ENCODE peak calls at places on chromosomes 11 and 22, in five cellular contexts. Y is mesendoderm, E is H1, Z is IMR-90, N is mesenchymal stem cell. A is an unnamed sample.

GRCh38 chr22:27682438-27682837 is 119.1 kb downstream of the MN1 start:
- DNase-seq in Y (no peak), Z (no peak), E (no peak), N (no peak), A (no peak)

GRCh38 chr22:46848227-46848626 is 85.8 kb downstream of the TBC1D22A start:
- DNase-seq in E (no peak), Z (peak), Y (no peak), N (no peak), A (peak)

GRCh38 chr22:17627961-17628303 is 617 bp downstream of the ATP6V1E1 start:
- DNase-seq in N (peak), Y (peak), Z (no peak), E (no peak), A (peak)

GRCh38 chr22:49749227-49749626 is 78.4 kb downstream of the BRD1 start:
- DNase-seq in Y (no peak), E (no peak), Z (no peak), N (no peak), A (no peak)

GRCh38 chr11:19722702-19723101 is 10.1 kb downstream of the NAV2 start:
- DNase-seq in Y (no peak), N (no peak), Z (peak), E (no peak), A (no peak)

GRCh38 chr11:75966546-75967287 is 151.7 kb downstream of the UVRAG start:
- DNase-seq in Z (peak), E (no peak), Y (peak), N (peak), A (no peak)

GRCh38 chr11:67056640-67057409 is at the start of gene RHOD:
- DNase-seq in Y (peak), N (no peak), Z (no peak), E (no peak), A (peak)

GRCh38 chr11:46321757-46322156 is 25.5 kb upstream of the DGKZ start:
- DNase-seq in N (no peak), Y (no peak), E (no peak), Z (no peak), A (peak)

GRCh38 chr11:35040221-35040942 is 98.6 kb upstream of the CD44 start:
- DNase-seq in Z (peak), Y (no peak), E (no peak), N (peak), A (peak)

GRCh38 chr22:37331034-37331428 is 48.7 kb downstream of the CYTH4 start:
- DNase-seq in E (no peak), N (peak), Y (no peak), Z (peak), A (no peak)

GRCh38 chr22:37331811-37332536 is 49.7 kb downstream of the CYTH4 start:
- DNase-seq in Z (peak), Y (no peak), N (no peak), E (no peak), A (no peak)

GRCh38 chr22:37328017-37328416 is 45.7 kb downstream of the CYTH4 start:
- DNase-seq in E (no peak), N (peak), Y (no peak), Z (peak), A (peak)

GRCh38 chr22:37330200-37331033 is 48.1 kb downstream of the CYTH4 start:
- DNase-seq in Y (peak), N (peak), Z (peak), E (peak), A (no peak)

GRCh38 chr22:37329239-37330140 is 47.2 kb downstream of the CYTH4 start:
- DNase-seq in Z (peak), N (peak), Y (no peak), E (no peak), A (no peak)
- H3K23ac ChIP-seq in Z (peak), N (peak), Y (no peak), E (no peak), A (no peak)

GRCh38 chr22:25420925-25421904 is 143.3 kb upstream of the GRK3 start:
- DNase-seq in E (no peak), Y (peak), N (no peak), Z (no peak), A (no peak)
- H3K4me3 ChIP-seq in E (peak), Y (peak), N (peak), Z (no peak), A (peak)

GRCh38 chr11:44880511-44880910 is 70.2 kb downstream of the TP53I11 start:
- DNase-seq in N (no peak), Z (no peak), Y (no peak), E (no peak), A (no peak)
- H3K23ac ChIP-seq in N (no peak), Z (no peak), Y (no peak), E (no peak), A (no peak)

DNA sequence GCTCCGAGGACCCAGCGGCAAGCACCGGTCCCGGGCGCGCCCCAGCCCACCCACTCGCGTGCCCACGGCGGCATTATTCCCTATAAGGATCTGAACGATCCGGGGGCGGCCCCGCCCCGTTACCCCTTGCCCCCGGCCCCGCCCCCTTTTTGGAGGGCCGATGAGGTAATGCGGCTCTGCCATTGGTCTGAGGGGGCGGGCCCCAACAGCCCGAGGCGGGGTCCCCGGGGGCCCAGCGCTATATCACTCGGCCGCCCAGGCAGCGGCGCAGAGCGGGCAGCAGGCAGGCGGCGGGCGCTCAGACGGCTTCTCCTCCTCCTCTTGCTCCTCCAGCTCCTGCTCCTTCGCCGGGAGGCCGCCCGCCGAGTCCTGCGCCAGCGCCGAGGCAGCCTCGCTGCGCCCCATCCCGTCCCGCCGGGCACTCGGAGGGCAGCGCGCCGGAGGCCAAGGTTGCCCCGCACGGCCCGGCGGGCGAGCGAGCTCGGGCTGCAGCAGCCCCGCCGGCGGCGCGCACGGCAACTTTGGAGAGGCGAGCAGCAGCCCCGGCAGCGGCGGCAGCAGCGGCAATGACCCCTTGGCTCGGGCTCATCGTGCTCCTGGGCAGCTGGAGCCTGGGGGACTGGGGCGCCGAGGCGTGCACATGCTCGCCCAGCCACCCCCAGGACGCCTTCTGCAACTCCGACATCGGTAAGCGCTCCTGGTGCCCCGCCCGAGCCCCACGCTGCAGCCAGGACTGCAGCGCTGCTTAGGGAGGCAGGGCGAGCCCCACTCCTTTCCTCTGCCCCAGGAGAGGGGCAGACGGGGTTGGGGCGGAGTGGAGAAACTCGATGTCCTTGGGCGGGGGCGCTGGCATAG is at the start of gene TIMP3:
- DNase-seq in Z (peak), Y (peak), N (peak), E (peak), A (no peak)
- H3K4me3 ChIP-seq in Z (peak), Y (peak), N (peak), E (peak), A (peak)

A was measured in trophoblast cell.